ENCODE peak calls at places on chromosome 15, in four cellular contexts. O, S, K and A are unnamed samples.

GRCh38 chr15:35874260-35874905 is 328.4 kb upstream of the DPH6 start:
- DNase-seq in O (no peak), S (no peak), K (no peak), A (peak; percentile 71)

GRCh38 chr15:47803767-47804166 is 86.5 kb downstream of the SEMA6D start:
- DNase-seq in O (no peak), S (no peak), K (no peak), A (peak; percentile 26)

GRCh38 chr15:40310993-40311392 is 3.3 kb upstream of the PLCB2 start:
- DNase-seq in O (no peak), S (no peak), K (no peak), A (no peak)

GRCh38 chr15:83158393-83158792 is 49.2 kb downstream of the HDGFL3 start:
- DNase-seq in O (no peak), S (no peak), K (no peak), A (no peak)

GRCh38 chr15:68252925-68253534 is 23.5 kb upstream of the CLN6 start:
- DNase-seq in O (peak; percentile 66), S (no peak), K (no peak), A (no peak)

GRCh38 chr15:79406191-79406590 is 25.9 kb upstream of the MINAR1 start:
- DNase-seq in O (peak; percentile 39), S (no peak), K (no peak), A (no peak)

GRCh38 chr15:96119734-96120133 is 210.8 kb upstream of the NR2F2 start:
- DNase-seq in O (no peak), S (no peak), K (no peak), A (no peak)

GRCh38 chr15:49145651-49146609 is 9.5 kb downstream of the COPS2 start:
- DNase-seq in O (peak; percentile 5), S (no peak), K (no peak), A (no peak)

GRCh38 chr15:91289324-91289723 is 189.3 kb downstream of the SV2B start:
- DNase-seq in O (peak; percentile 3), S (no peak), K (no peak), A (no peak)

GRCh38 chr15:27694506-27695077 is 404.5 kb downstream of the OCA2 start:
- DNase-seq in O (peak; percentile 73), S (no peak), K (no peak), A (no peak)

GRCh38 chr15:62739082-62739481 is 303.5 kb upstream of the TPM1 start:
- DNase-seq in O (no peak), S (no peak), K (no peak), A (peak; percentile 68)

GRCh38 chr15:98286831-98287230 is 326.3 kb downstream of the ARRDC4 start:
- DNase-seq in O (no peak), S (no peak), K (no peak), A (no peak)

GRCh38 chr15:33377239-33377638 is 66.5 kb downstream of the RYR3 start:
- DNase-seq in O (no peak), S (no peak), K (no peak), A (no peak)

GRCh38 chr15:28060005-28060404 is 39.1 kb downstream of the OCA2 start:
- DNase-seq in O (peak; percentile 4), S (no peak), K (no peak), A (no peak)

GRCh38 chr15:94972314-94972713 is 741.0 kb downstream of the MCTP2 start:
- DNase-seq in O (no peak), S (no peak), K (no peak), A (no peak)

GRCh38 chr15:46386356-46386755 is 751.5 kb downstream of the SQOR start:
- DNase-seq in O (no peak), S (no peak), K (no peak), A (no peak)

GRCh38 chr15:91271565-91272153 is 171.6 kb downstream of the SV2B start:
- DNase-seq in O (peak; percentile 53), S (no peak), K (peak; percentile 44), A (peak; percentile 17)

GRCh38 chr15:39434751-39435238 is 146.1 kb upstream of the THBS1 start:
- DNase-seq in O (no peak), S (no peak), K (no peak), A (no peak)

GRCh38 chr15:58043192-58043903 is 22.2 kb downstream of the ALDH1A2 start:
- DNase-seq in O (no peak), S (no peak), K (no peak), A (no peak)

GRCh38 chr15:51969728-51970127 is 1.9 kb downstream of the LEO1 start:
- DNase-seq in O (no peak), S (no peak), K (no peak), A (no peak)

GRCh38 chr15:62624541-62625399 is 417.8 kb upstream of the TPM1 start:
- DNase-seq in O (no peak), S (no peak), K (no peak), A (no peak)

GRCh38 chr15:31325432-31325975 is 1.1 kb upstream of the KLF13 start:
- DNase-seq in O (peak; percentile 69), S (peak; percentile 75), K (peak; percentile 61), A (no peak)

GRCh38 chr15:73928971-73929627 is 2.8 kb downstream of the LOXL1 start:
- DNase-seq in O (no peak), S (no peak), K (no peak), A (no peak)

GRCh38 chr15:100168787-100169186 is 173.0 kb downstream of the ADAMTS17 start:
- DNase-seq in O (no peak), S (no peak), K (no peak), A (no peak)

GRCh38 chr15:40280260-40281056 is 2.4 kb downstream of the ANKRD63 start:
- DNase-seq in O (no peak), S (no peak), K (no peak), A (no peak)

GRCh38 chr15:70260096-70260495 is 162.4 kb upstream of the TLE3 start:
- DNase-seq in O (no peak), S (no peak), K (no peak), A (no peak)

GRCh38 chr15:98889930-98890695 is 117.5 kb downstream of the PGPEP1L start:
- DNase-seq in O (no peak), S (no peak), K (no peak), A (no peak)

GRCh38 chr15:39661776-39662175 is 80.9 kb downstream of the THBS1 start:
- DNase-seq in O (no peak), S (no peak), K (no peak), A (no peak)

GRCh38 chr15:80142646-80143045 is 10.2 kb upstream of the FAH start:
- DNase-seq in O (peak; percentile 25), S (no peak), K (no peak), A (peak; percentile 35)

GRCh38 chr15:55289573-55290360 is at the start of gene RAB27A:
- DNase-seq in O (peak; percentile 61), S (no peak), K (peak; percentile 68), A (no peak)

GRCh38 chr15:42670441-42670840 is 66.5 kb downstream of the CDAN1 start:
- DNase-seq in O (no peak), S (no peak), K (no peak), A (no peak)

GRCh38 chr15:34214135-34214534 is 4.2 kb upstream of the KATNBL1 start:
- DNase-seq in O (no peak), S (no peak), K (no peak), A (no peak)

GRCh38 chr15:82952156-82953081 is at the start of gene HOMER2:
- DNase-seq in O (peak; percentile 59), S (no peak), K (no peak), A (no peak)

GRCh38 chr15:35023794-35024193 is 35.7 kb upstream of the ZNF770 start:
- DNase-seq in O (no peak), S (no peak), K (no peak), A (no peak)

GRCh38 chr15:65833501-65834220 is 35.6 kb upstream of the RAB11A start:
- DNase-seq in O (peak; percentile 83), S (no peak), K (no peak), A (no peak)

GRCh38 chr15:100340721-100341661 is 784 bp downstream of the ADAMTS17 start:
- DNase-seq in O (peak; percentile 54), S (no peak), K (no peak), A (no peak)

GRCh38 chr15:94327356-94327936 is 96.1 kb downstream of the MCTP2 start:
- DNase-seq in O (peak; percentile 24), S (no peak), K (no peak), A (no peak)